ENCODE peak calls at places on chromosomes 3 and 15, in nine cellular contexts. S is NCI-H345; I is aorta; V is GM10248; T is M059J; E is tibial nerve; J is AG09319; W is effector memory CD8-positive, alpha-beta T cell; M is HTR-8/SVneo. L is an unnamed sample.

GRCh38 chr3:48320994-48321393 is 12.5 kb downstream of the SPINK8 start:
- DNase-seq in S (no peak), I (no peak), V (no peak), T (no peak), E (no peak), J (no peak), W (no peak), M (no peak), L (no peak)

GRCh38 chr3:52890735-52891134 is 6.6 kb downstream of the STIMATE start:
- DNase-seq in S (no peak), I (no peak), V (no peak), T (no peak), E (no peak), J (no peak), W (no peak), M (no peak), L (no peak)

GRCh38 chr15:99158626-99159412 is 53.9 kb downstream of the SYNM start:
- DNase-seq in S (no peak), I (no peak), V (no peak), T (no peak), E (no peak), J (no peak), W (no peak), M (no peak), L (no peak)

GRCh38 chr15:51129513-51130197 is 34.9 kb upstream of the TNFAIP8L3 start:
- DNase-seq in S (peak; percentile 13), I (no peak), V (no peak), T (no peak), E (no peak), J (no peak), W (no peak), M (no peak), L (no peak)

GRCh38 chr3:183466575-183466974 is 38.2 kb upstream of the MCF2L2 start:
- DNase-seq in S (no peak), I (no peak), V (no peak), T (no peak), E (no peak), J (no peak), W (no peak), M (no peak), L (no peak)

GRCh38 chr3:1272541-1273265 is 179.9 kb downstream of the CNTN6 start:
- DNase-seq in S (no peak), I (no peak), V (no peak), T (no peak), E (no peak), J (no peak), W (no peak), M (no peak), L (no peak)

GRCh38 chr15:62087671-62088360 is 21.0 kb downstream of the C2CD4A start:
- DNase-seq in S (no peak), I (no peak), V (no peak), T (no peak), E (no peak), J (no peak), W (no peak), M (no peak), L (no peak)

GRCh38 chr3:45210308-45211038 is 15.6 kb downstream of the TMEM158 start:
- DNase-seq in S (peak; percentile 40), I (peak; percentile 95), V (peak; percentile 74), T (peak; percentile 83), E (peak; percentile 81), J (peak; percentile 68), W (peak; percentile 66), M (peak; percentile 69), L (peak; percentile 69)

GRCh38 chr15:25391971-25392733 is 46.7 kb downstream of the UBE3A start:
- DNase-seq in S (no peak), I (no peak), V (no peak), T (peak; percentile 55), E (no peak), J (peak; percentile 25), W (no peak), M (peak; percentile 15), L (no peak)

GRCh38 chr3:194205675-194206133 is 69.8 kb downstream of the HES1 start:
- DNase-seq in S (peak; percentile 87), I (no peak), V (no peak), T (peak; percentile 23), E (no peak), J (no peak), W (no peak), M (no peak), L (peak; percentile 39)

GRCh38 chr15:60423540-60423939 is 25.8 kb upstream of the ANXA2 start:
- DNase-seq in S (no peak), I (no peak), V (no peak), T (peak; percentile 91), E (no peak), J (peak; percentile 74), W (no peak), M (peak; percentile 56), L (no peak)

GRCh38 chr3:37861540-37862051 is at the start of gene CTDSPL:
- DNase-seq in S (peak; percentile 28), I (peak; percentile 85), V (no peak), T (peak; percentile 30), E (no peak), J (peak; percentile 18), W (no peak), M (no peak), L (peak; percentile 56)

GRCh38 chr3:18355819-18356218 is 69.3 kb downstream of the SATB1 start:
- DNase-seq in S (no peak), I (no peak), V (no peak), T (no peak), E (no peak), J (no peak), W (no peak), M (no peak), L (no peak)

GRCh38 chr15:29740692-29741311 is 81.5 kb downstream of the TJP1 start:
- DNase-seq in S (no peak), I (no peak), V (no peak), T (peak; percentile 20), E (no peak), J (no peak), W (no peak), M (no peak), L (no peak)

GRCh38 chr15:88177451-88177850 is 79.1 kb downstream of the NTRK3 start:
- DNase-seq in S (no peak), I (no peak), V (no peak), T (peak; percentile 1), E (no peak), J (no peak), W (no peak), M (no peak), L (no peak)

GRCh38 chr15:29538110-29538509 is 268.5 kb upstream of the NSMCE3 start:
- DNase-seq in S (peak; percentile 6), I (no peak), V (no peak), T (peak; percentile 36), E (no peak), J (no peak), W (no peak), M (no peak), L (no peak)

GRCh38 chr15:93180656-93181055 is 91.6 kb upstream of the RGMA start:
- DNase-seq in S (no peak), I (no peak), V (no peak), T (no peak), E (no peak), J (no peak), W (no peak), M (no peak), L (no peak)

GRCh38 chr15:69719527-69719926 is 266.9 kb downstream of the RPLP1 start:
- DNase-seq in S (no peak), I (no peak), V (peak; percentile 31), T (no peak), E (peak; percentile 29), J (no peak), W (peak; percentile 71), M (no peak), L (peak; percentile 28)

GRCh38 chr3:16990163-16990562 is 105.4 kb downstream of the PLCL2 start:
- DNase-seq in S (no peak), I (no peak), V (no peak), T (no peak), E (no peak), J (no peak), W (no peak), M (no peak), L (no peak)

GRCh38 chr3:100695696-100696095 is 13.6 kb upstream of the TFG start:
- DNase-seq in S (no peak), I (no peak), V (no peak), T (no peak), E (no peak), J (no peak), W (no peak), M (no peak), L (no peak)

GRCh38 chr3:9248232-9249191 is 934 bp downstream of the SRGAP3 start:
- DNase-seq in S (peak; percentile 53), I (no peak), V (no peak), T (peak; percentile 36), E (no peak), J (no peak), W (no peak), M (no peak), L (no peak)

GRCh38 chr3:99240700-99241099 is 339.2 kb upstream of the DCBLD2 start:
- DNase-seq in S (no peak), I (no peak), V (no peak), T (peak; percentile 79), E (no peak), J (no peak), W (no peak), M (no peak), L (no peak)

GRCh38 chr3:182246870-182247269 is 535.1 kb downstream of the SOX2 start:
- DNase-seq in S (no peak), I (no peak), V (no peak), T (no peak), E (no peak), J (no peak), W (no peak), M (no peak), L (no peak)

GRCh38 chr15:65986416-65986815 is 117.1 kb downstream of the RAB11A start:
- DNase-seq in S (no peak), I (no peak), V (no peak), T (no peak), E (no peak), J (no peak), W (no peak), M (no peak), L (no peak)

GRCh38 chr3:157493627-157494550 is 9.3 kb downstream of the VEPH1 start:
- DNase-seq in S (peak; percentile 84), I (no peak), V (no peak), T (peak; percentile 81), E (no peak), J (peak; percentile 49), W (no peak), M (no peak), L (peak; percentile 8)

GRCh38 chr3:76585794-76586392 is 454.0 kb upstream of the ROBO2 start:
- DNase-seq in S (no peak), I (no peak), V (peak; percentile 16), T (no peak), E (no peak), J (no peak), W (no peak), M (peak; percentile 7), L (peak; percentile 20)

GRCh38 chr3:165196577-165197561 is 685 bp upstream of the SLITRK3 start:
- DNase-seq in S (peak; percentile 33), I (peak; percentile 70), V (peak; percentile 16), T (no peak), E (no peak), J (no peak), W (no peak), M (no peak), L (no peak)

GRCh38 chr3:153215497-153215896 is 53.5 kb downstream of the RAP2B start:
- DNase-seq in S (no peak), I (no peak), V (no peak), T (no peak), E (no peak), J (no peak), W (no peak), M (no peak), L (no peak)

GRCh38 chr3:14806641-14807263 is 12.0 kb upstream of the FGD5 start:
- DNase-seq in S (no peak), I (peak; percentile 67), V (no peak), T (peak; percentile 55), E (no peak), J (no peak), W (no peak), M (no peak), L (no peak)

GRCh38 chr3:149933858-149934257 is 36.8 kb downstream of the PFN2 start:
- DNase-seq in S (no peak), I (no peak), V (no peak), T (no peak), E (no peak), J (no peak), W (no peak), M (no peak), L (no peak)

GRCh38 chr3:121821421-121822199 is 13.2 kb downstream of the IQCB1 start:
- DNase-seq in S (no peak), I (no peak), V (no peak), T (no peak), E (no peak), J (no peak), W (no peak), M (no peak), L (no peak)

L was measured in GM20000.